ENCODE peak calls at places on chromosomes 7 and 10, in six cellular contexts. C, H, V, O, J and I are unnamed samples.

GRCh38 chr7:17520941-17521340 is 222.5 kb downstream of the AHR start:
- DNase-seq in C (peak), H (no peak), V (no peak), O (no peak), J (no peak), I (no peak)

GRCh38 chr10:12509016-12509793 is 159.9 kb downstream of the CAMK1D start:
- DNase-seq in C (no peak), H (peak), V (peak), O (no peak), J (no peak), I (no peak)

GRCh38 chr7:43572516-43573049 is 10.3 kb upstream of the STK17A start:
- DNase-seq in C (peak), H (no peak), V (no peak), O (peak), J (no peak), I (no peak)

GRCh38 chr10:69407621-69408301 is 9.0 kb downstream of the TACR2 start:
- DNase-seq in C (no peak), H (peak), V (peak), O (no peak), J (no peak), I (no peak)

GRCh38 chr7:3955751-3956696 is 655.0 kb downstream of the SDK1 start:
- DNase-seq in C (peak), H (no peak), V (no peak), O (peak), J (no peak), I (no peak)

GRCh38 chr10:51956822-51957221 is 257.4 kb upstream of the CSTF2T start:
- DNase-seq in C (no peak), H (no peak), V (no peak), O (no peak), J (no peak), I (no peak)

GRCh38 chr7:154424370-154424769 is 372.2 kb downstream of the DPP6 start:
- DNase-seq in C (no peak), H (peak), V (no peak), O (no peak), J (no peak), I (no peak)

GRCh38 chr7:39132306-39132705 is 154.6 kb downstream of the POU6F2 start:
- DNase-seq in C (no peak), H (no peak), V (no peak), O (no peak), J (no peak), I (no peak)

GRCh38 chr10:47418321-47418720 is 34.2 kb upstream of the ZNF488 start:
- DNase-seq in C (no peak), H (no peak), V (no peak), O (no peak), J (no peak), I (no peak)

GRCh38 chr10:119006451-119007210 is 22.9 kb upstream of the NANOS1 start:
- DNase-seq in C (peak), H (no peak), V (no peak), O (peak), J (peak), I (no peak)

GRCh38 chr7:30791126-30791525 is 19.9 kb downstream of the MINDY4 start:
- DNase-seq in C (no peak), H (peak), V (peak), O (no peak), J (no peak), I (peak)

GRCh38 chr7:75888464-75889222 is 9.8 kb downstream of the RHBDD2 start:
- DNase-seq in C (no peak), H (no peak), V (no peak), O (no peak), J (peak), I (no peak)

GRCh38 chr10:127018298-127018650 is 113.0 kb downstream of the DOCK1 start:
- DNase-seq in C (no peak), H (no peak), V (no peak), O (no peak), J (no peak), I (no peak)

GRCh38 chr10:21675157-21675796 is 141.2 kb downstream of the MLLT10 start:
- DNase-seq in C (peak), H (peak), V (no peak), O (peak), J (no peak), I (peak)

GRCh38 chr10:119802068-119802538 is 70.5 kb downstream of the MCMBP start:
- DNase-seq in C (no peak), H (no peak), V (no peak), O (no peak), J (no peak), I (no peak)

GRCh38 chr10:113613427-113613826 is 50.4 kb downstream of the NRAP start:
- DNase-seq in C (no peak), H (no peak), V (no peak), O (no peak), J (no peak), I (no peak)

GRCh38 chr7:106279425-106280182 is 5.2 kb downstream of the NAMPT start:
- DNase-seq in C (peak), H (peak), V (no peak), O (no peak), J (no peak), I (no peak)

GRCh38 chr7:150927954-150928340 is 50.2 kb downstream of the KCNH2 start:
- DNase-seq in C (no peak), H (no peak), V (no peak), O (no peak), J (no peak), I (no peak)

GRCh38 chr10:30357075-30357801 is 8.2 kb upstream of the MTPAP start:
- DNase-seq in C (no peak), H (no peak), V (no peak), O (no peak), J (no peak), I (no peak)

GRCh38 chr10:71719464-71720303 is at the start of gene C10orf105:
- DNase-seq in C (no peak), H (no peak), V (peak), O (no peak), J (no peak), I (peak)

GRCh38 chr7:1768835-1769234 is 98.8 kb downstream of the ELFN1 start:
- DNase-seq in C (no peak), H (no peak), V (no peak), O (no peak), J (no peak), I (no peak)

GRCh38 chr10:6213908-6214307 is 11.2 kb downstream of the PFKFB3 start:
- DNase-seq in C (no peak), H (no peak), V (no peak), O (no peak), J (no peak), I (no peak)

GRCh38 chr10:121710207-121710606 is 112.0 kb upstream of the FGFR2 start:
- DNase-seq in C (peak), H (no peak), V (no peak), O (no peak), J (no peak), I (no peak)

GRCh38 chr10:1364151-1364910 is 308.1 kb downstream of the WDR37 start:
- DNase-seq in C (no peak), H (no peak), V (peak), O (no peak), J (no peak), I (no peak)

GRCh38 chr7:121475806-121476205 is 79.7 kb upstream of the FAM3C start:
- DNase-seq in C (peak), H (no peak), V (no peak), O (no peak), J (peak), I (no peak)

GRCh38 chr7:66535414-66536329 is 93.0 kb upstream of the KCTD7 start:
- DNase-seq in C (no peak), H (no peak), V (no peak), O (no peak), J (peak), I (no peak)

GRCh38 chr7:37495574-37496184 is 47.0 kb upstream of the ELMO1 start:
- DNase-seq in C (peak), H (no peak), V (no peak), O (no peak), J (no peak), I (no peak)

GRCh38 chr7:13017881-13018280 is 330.4 kb downstream of the ARL4A start:
- DNase-seq in C (no peak), H (no peak), V (no peak), O (no peak), J (no peak), I (no peak)
- H3K4me3 ChIP-seq in C (no peak), H (no peak), V (no peak), O (no peak), J (no peak), I (no peak)

GRCh38 chr7:99083733-99084132 is 60.2 kb downstream of the SMURF1 start:
- DNase-seq in C (no peak), H (no peak), V (no peak), O (no peak), J (no peak), I (no peak)
- H3K4me3 ChIP-seq in C (no peak), H (no peak), V (no peak), O (no peak), J (no peak), I (no peak)

GRCh38 chr7:73769481-73770001 is 529 bp downstream of the CLDN3 start:
- DNase-seq in C (no peak), H (no peak), V (no peak), O (no peak), J (no peak), I (no peak)

GRCh38 chr7:73770860-73771665 is 993 bp upstream of the CLDN3 start:
- DNase-seq in C (no peak), H (no peak), V (no peak), O (no peak), J (no peak), I (no peak)

GRCh38 chr7:73774923-73775322 is 4.9 kb upstream of the CLDN3 start:
- DNase-seq in C (peak), H (no peak), V (no peak), O (no peak), J (no peak), I (no peak)

GRCh38 chr7:73770002-73770859 is at the start of gene CLDN3:
- DNase-seq in C (no peak), H (peak), V (peak), O (no peak), J (peak), I (peak)

GRCh38 chr7:73773700-73774517 is 3.8 kb upstream of the CLDN3 start:
- DNase-seq in C (no peak), H (no peak), V (no peak), O (no peak), J (peak), I (no peak)
- H3K4me3 ChIP-seq in C (no peak), H (no peak), V (no peak), O (no peak), J (no peak), I (no peak)

GRCh38 chr7:44981035-44981706 is 2.4 kb upstream of the MYO1G start:
- DNase-seq in C (no peak), H (no peak), V (no peak), O (no peak), J (no peak), I (no peak)

GRCh38 chr7:44979481-44980392 is 922 bp upstream of the MYO1G start:
- DNase-seq in C (no peak), H (no peak), V (peak), O (no peak), J (no peak), I (no peak)

GRCh38 chr7:44982535-44982923 is 3.7 kb upstream of the MYO1G start:
- DNase-seq in C (no peak), H (no peak), V (no peak), O (no peak), J (no peak), I (no peak)

GRCh38 chr7:44978511-44979366 is at the start of gene MYO1G:
- DNase-seq in C (no peak), H (no peak), V (peak), O (no peak), J (peak), I (no peak)

GRCh38 chr7:44980393-44981034 is 1.7 kb upstream of the MYO1G start:
- DNase-seq in C (peak), H (no peak), V (peak), O (no peak), J (no peak), I (no peak)
- H3K4me3 ChIP-seq in C (no peak), H (no peak), V (no peak), O (no peak), J (no peak), I (no peak)

DNA sequence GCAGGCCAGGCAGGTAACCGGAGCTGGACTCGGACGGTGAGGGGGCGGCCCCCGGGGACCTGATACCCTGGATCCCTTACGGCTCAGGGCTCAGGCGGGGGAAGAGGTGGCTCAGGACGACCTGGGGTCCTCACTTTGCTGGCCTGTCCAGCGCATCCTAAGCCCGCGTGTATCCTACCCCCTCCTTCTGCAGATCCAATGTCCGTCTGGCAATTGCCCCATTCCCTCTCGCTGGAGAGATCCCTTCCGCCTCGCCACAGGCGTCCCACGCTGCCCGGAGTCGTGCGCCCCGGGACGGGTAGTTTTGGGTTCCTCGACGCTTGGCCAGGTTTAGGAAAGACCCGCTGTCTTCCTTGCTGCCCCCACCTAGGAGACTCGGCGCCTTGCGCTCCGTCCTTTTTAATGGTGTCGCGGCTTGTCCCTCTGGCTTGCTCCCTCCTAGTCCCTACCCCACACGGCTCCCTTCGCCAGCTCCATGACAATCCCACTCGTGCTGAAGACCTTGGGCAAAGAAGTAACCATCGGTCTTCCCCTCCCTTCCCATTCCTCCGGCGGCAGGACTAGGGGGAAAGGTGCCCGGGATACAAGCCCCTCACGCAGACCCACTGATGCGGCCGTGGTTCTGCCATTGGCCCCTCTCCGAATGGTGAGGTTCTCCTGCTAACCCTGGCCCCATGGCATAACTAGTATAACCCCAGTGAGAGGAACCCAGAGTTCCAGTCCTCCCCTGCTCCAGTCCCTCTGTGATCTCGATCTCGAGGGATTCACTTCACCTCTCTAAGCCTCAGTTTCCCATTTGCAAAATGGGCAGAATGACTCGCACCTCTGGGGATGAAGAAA is 170.3 kb downstream of the UBE2H start:
- DNase-seq in C (no peak), H (peak), V (no peak), O (no peak), J (no peak), I (no peak)
- H3K4me3 ChIP-seq in C (no peak), H (peak), V (peak), O (no peak), J (no peak), I (peak)

DNA sequence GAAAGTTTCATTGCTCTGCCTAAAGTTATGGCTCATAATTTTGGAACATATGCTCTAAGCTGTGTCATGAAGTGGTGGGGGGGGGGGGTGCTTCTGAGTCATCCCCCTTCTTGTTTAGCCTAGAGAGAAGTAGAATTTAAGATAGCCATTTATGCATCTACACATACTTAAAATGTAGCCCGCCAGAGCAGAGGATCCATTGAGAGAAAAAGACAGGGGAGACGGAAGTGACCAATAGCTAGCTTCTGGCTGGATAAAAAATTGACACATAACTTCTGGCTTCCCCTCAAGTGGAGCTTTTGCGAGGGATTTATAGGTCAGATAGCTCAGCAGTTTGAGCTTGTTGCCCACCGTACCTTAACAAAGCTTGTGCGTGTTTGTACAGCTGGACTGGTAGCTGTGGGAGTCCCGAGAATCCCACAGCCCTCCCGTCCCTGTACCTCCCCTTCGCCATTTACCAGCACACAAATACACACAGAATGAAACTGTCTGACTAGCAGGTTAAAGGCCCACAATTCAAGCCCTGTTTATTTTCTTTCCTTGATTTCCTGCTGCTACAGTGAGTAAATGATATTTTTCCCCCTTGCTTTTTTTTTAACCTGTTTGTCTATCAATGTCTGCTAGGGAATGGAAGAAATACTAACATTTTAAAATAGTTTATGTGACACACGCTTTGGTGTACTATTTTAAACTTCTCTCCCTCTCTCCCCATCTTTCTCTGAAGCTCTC is 232.6 kb upstream of the FERD3L start:
- DNase-seq in C (peak), H (no peak), V (no peak), O (no peak), J (no peak), I (no peak)
- H3K4me3 ChIP-seq in C (no peak), H (no peak), V (no peak), O (no peak), J (no peak), I (no peak)

GRCh38 chr7:128265906-128266300 is 24.8 kb downstream of the LEP start:
- DNase-seq in C (no peak), H (no peak), V (no peak), O (no peak), J (no peak), I (no peak)

GRCh38 chr7:128265156-128265905 is 24.3 kb downstream of the LEP start:
- DNase-seq in C (no peak), H (no peak), V (no peak), O (no peak), J (no peak), I (no peak)

GRCh38 chr7:128266529-128266890 is 25.4 kb downstream of the LEP start:
- DNase-seq in C (no peak), H (no peak), V (no peak), O (no peak), J (no peak), I (no peak)

GRCh38 chr7:128268233-128268632 is 27.2 kb downstream of the LEP start:
- DNase-seq in C (no peak), H (peak), V (no peak), O (no peak), J (no peak), I (no peak)

DNA sequence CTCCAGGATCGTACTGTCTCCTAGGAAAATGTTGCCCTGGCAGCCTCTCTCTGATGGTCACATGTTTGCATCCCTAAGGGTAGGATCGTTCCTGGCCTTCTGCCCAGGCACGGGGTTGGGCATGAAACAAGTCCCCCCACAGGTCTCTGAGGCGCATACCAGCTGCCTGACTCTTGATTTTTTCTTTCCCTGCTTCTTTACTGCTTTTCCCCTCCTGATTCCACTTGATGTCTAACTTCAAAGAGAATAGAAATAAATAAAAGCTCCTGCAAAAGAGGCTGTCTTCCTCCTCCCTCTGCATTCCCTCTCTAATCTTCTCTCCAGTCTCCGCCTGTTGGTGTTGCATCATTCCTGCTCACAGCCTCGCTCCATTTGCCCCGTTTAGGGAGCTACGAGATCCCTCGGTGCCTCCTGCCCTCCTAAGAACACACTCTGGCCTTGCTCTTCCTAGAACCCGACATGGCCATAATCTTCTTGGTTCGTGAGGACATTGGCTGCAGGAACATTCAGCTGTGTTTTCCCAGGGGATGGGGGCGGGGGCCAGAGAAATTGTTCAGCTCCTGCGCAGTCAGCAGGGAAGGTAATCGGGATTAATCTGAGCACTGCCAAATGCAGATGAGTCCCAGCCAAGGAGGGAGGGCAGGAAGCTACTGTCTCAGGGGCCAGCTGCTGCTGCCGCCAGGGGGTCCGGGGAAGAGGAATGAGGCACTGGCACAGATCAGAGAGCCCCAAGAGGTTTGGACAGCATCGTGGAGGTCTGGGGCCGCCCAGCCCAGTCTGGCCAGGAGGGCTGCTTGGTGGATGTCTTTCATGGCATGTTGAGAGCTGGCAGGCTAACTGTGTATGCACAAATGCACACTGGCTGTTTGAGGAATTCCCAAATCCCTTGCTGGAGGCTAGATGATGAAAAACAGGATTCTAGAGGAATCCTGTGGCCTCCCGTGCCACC is 26.1 kb downstream of the LEP start:
- DNase-seq in C (peak), H (peak), V (peak), O (peak), J (no peak), I (peak)
- H3K4me3 ChIP-seq in C (peak), H (peak), V (peak), O (peak), J (no peak), I (no peak)

GRCh38 chr10:15678851-15679250 is 40.9 kb downstream of the ITGA8 start:
- DNase-seq in C (no peak), H (no peak), V (no peak), O (no peak), J (no peak), I (no peak)

GRCh38 chr10:15690031-15690430 is 29.7 kb downstream of the ITGA8 start:
- DNase-seq in C (no peak), H (no peak), V (no peak), O (no peak), J (peak), I (no peak)

DNA sequence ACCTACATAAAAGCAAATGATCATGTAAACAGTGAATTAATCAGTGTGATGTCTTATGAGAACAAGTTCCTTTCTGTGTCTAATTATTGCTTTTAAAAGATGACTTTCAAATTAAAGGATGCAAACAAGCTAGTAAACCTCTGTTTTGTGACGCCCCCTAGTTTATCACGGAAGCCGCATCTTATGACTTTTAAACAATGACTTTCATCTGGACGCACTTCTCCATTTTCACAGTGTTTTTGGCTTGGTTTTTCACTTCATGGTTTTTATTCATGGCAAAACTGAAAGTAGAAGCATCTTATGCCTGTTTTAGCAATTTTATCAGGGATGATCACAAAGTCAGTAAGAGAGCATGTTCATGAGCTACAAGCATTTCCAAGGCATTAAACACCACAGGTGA is 35.0 kb downstream of the ITGA8 start:
- DNase-seq in C (no peak), H (no peak), V (no peak), O (no peak), J (no peak), I (no peak)
- H3K4me3 ChIP-seq in C (no peak), H (no peak), V (no peak), O (no peak), J (no peak), I (no peak)